ENCODE peak calls at places on chromosomes 11 and 22, in five cellular contexts. One of them, this sample, is unnamed.

GRCh38 chr11:79437274-79437980 is 3.4 kb downstream of the TENM4 start:
- DNase-seq in naive thymus-derived CD4-positive, alpha-beta T cell: no peak
- DNase-seq in AML-193: no peak
- DNase-seq in activated naive CD4-positive, alpha-beta T cell: no peak
- DNase-seq in stimulated activated CD4-positive, alpha-beta T cell treated with anti-CD3 and anti-CD28 coated beads, Interleukin-12 subunit alpha, Interleukin-12 subunit beta, amount 100 ng/mL, for 4 hours: no peak
- DNase-seq in this sample: no peak

GRCh38 chr11:124935548-124936514 is at the start of gene HEPACAM:
- DNase-seq in naive thymus-derived CD4-positive, alpha-beta T cell: no peak
- DNase-seq in AML-193: no peak
- DNase-seq in activated naive CD4-positive, alpha-beta T cell: no peak
- DNase-seq in stimulated activated CD4-positive, alpha-beta T cell treated with anti-CD3 and anti-CD28 coated beads, Interleukin-12 subunit alpha, Interleukin-12 subunit beta, amount 100 ng/mL, for 4 hours: no peak
- DNase-seq in this sample: no peak

GRCh38 chr11:9982127-9982795 is 311.8 kb downstream of the SBF2 start:
- DNase-seq in naive thymus-derived CD4-positive, alpha-beta T cell: no peak
- DNase-seq in AML-193: no peak
- DNase-seq in activated naive CD4-positive, alpha-beta T cell: no peak
- DNase-seq in stimulated activated CD4-positive, alpha-beta T cell treated with anti-CD3 and anti-CD28 coated beads, Interleukin-12 subunit alpha, Interleukin-12 subunit beta, amount 100 ng/mL, for 4 hours: no peak
- DNase-seq in this sample: no peak

GRCh38 chr11:35541621-35542375 is 16.4 kb upstream of the PAMR1 start:
- DNase-seq in naive thymus-derived CD4-positive, alpha-beta T cell: no peak
- DNase-seq in AML-193: no peak
- DNase-seq in activated naive CD4-positive, alpha-beta T cell: no peak
- DNase-seq in stimulated activated CD4-positive, alpha-beta T cell treated with anti-CD3 and anti-CD28 coated beads, Interleukin-12 subunit alpha, Interleukin-12 subunit beta, amount 100 ng/mL, for 4 hours: no peak
- DNase-seq in this sample: no peak

GRCh38 chr11:116693206-116694016 is 79.4 kb downstream of the BUD13 start:
- DNase-seq in naive thymus-derived CD4-positive, alpha-beta T cell: no peak
- DNase-seq in AML-193: no peak
- DNase-seq in activated naive CD4-positive, alpha-beta T cell: no peak
- DNase-seq in stimulated activated CD4-positive, alpha-beta T cell treated with anti-CD3 and anti-CD28 coated beads, Interleukin-12 subunit alpha, Interleukin-12 subunit beta, amount 100 ng/mL, for 4 hours: no peak
- DNase-seq in this sample: peak; percentile 82

GRCh38 chr22:47457021-47457420 is 694.6 kb downstream of the TBC1D22A start:
- DNase-seq in naive thymus-derived CD4-positive, alpha-beta T cell: no peak
- DNase-seq in AML-193: no peak
- DNase-seq in activated naive CD4-positive, alpha-beta T cell: no peak
- DNase-seq in stimulated activated CD4-positive, alpha-beta T cell treated with anti-CD3 and anti-CD28 coated beads, Interleukin-12 subunit alpha, Interleukin-12 subunit beta, amount 100 ng/mL, for 4 hours: no peak
- DNase-seq in this sample: no peak

GRCh38 chr11:43904737-43905515 is 24.3 kb downstream of the ALKBH3 start:
- DNase-seq in naive thymus-derived CD4-positive, alpha-beta T cell: no peak
- DNase-seq in AML-193: no peak
- DNase-seq in activated naive CD4-positive, alpha-beta T cell: no peak
- DNase-seq in stimulated activated CD4-positive, alpha-beta T cell treated with anti-CD3 and anti-CD28 coated beads, Interleukin-12 subunit alpha, Interleukin-12 subunit beta, amount 100 ng/mL, for 4 hours: no peak
- DNase-seq in this sample: no peak

GRCh38 chr11:3155216-3155615 is 9.9 kb downstream of the OSBPL5 start:
- DNase-seq in naive thymus-derived CD4-positive, alpha-beta T cell: no peak
- DNase-seq in AML-193: no peak
- DNase-seq in activated naive CD4-positive, alpha-beta T cell: no peak
- DNase-seq in stimulated activated CD4-positive, alpha-beta T cell treated with anti-CD3 and anti-CD28 coated beads, Interleukin-12 subunit alpha, Interleukin-12 subunit beta, amount 100 ng/mL, for 4 hours: no peak
- DNase-seq in this sample: no peak

GRCh38 chr22:32378703-32379272 is 21.1 kb downstream of the RFPL3 start:
- DNase-seq in naive thymus-derived CD4-positive, alpha-beta T cell: no peak
- DNase-seq in AML-193: peak; percentile 43
- DNase-seq in activated naive CD4-positive, alpha-beta T cell: no peak
- DNase-seq in stimulated activated CD4-positive, alpha-beta T cell treated with anti-CD3 and anti-CD28 coated beads, Interleukin-12 subunit alpha, Interleukin-12 subunit beta, amount 100 ng/mL, for 4 hours: no peak
- DNase-seq in this sample: no peak

GRCh38 chr22:41863472-41863871 is 30.6 kb downstream of the SREBF2 start:
- DNase-seq in naive thymus-derived CD4-positive, alpha-beta T cell: no peak
- DNase-seq in AML-193: no peak
- DNase-seq in activated naive CD4-positive, alpha-beta T cell: no peak
- DNase-seq in stimulated activated CD4-positive, alpha-beta T cell treated with anti-CD3 and anti-CD28 coated beads, Interleukin-12 subunit alpha, Interleukin-12 subunit beta, amount 100 ng/mL, for 4 hours: no peak
- DNase-seq in this sample: no peak

GRCh38 chr11:113521737-113522517 is 46.7 kb upstream of the DRD2 start:
- DNase-seq in naive thymus-derived CD4-positive, alpha-beta T cell: no peak
- DNase-seq in AML-193: no peak
- DNase-seq in activated naive CD4-positive, alpha-beta T cell: no peak
- DNase-seq in stimulated activated CD4-positive, alpha-beta T cell treated with anti-CD3 and anti-CD28 coated beads, Interleukin-12 subunit alpha, Interleukin-12 subunit beta, amount 100 ng/mL, for 4 hours: no peak
- DNase-seq in this sample: peak; percentile 86

GRCh38 chr22:32080904-32081303 is 37.8 kb downstream of the SLC5A1 start:
- DNase-seq in naive thymus-derived CD4-positive, alpha-beta T cell: peak; percentile 24
- DNase-seq in AML-193: peak; percentile 46
- DNase-seq in activated naive CD4-positive, alpha-beta T cell: no peak
- DNase-seq in stimulated activated CD4-positive, alpha-beta T cell treated with anti-CD3 and anti-CD28 coated beads, Interleukin-12 subunit alpha, Interleukin-12 subunit beta, amount 100 ng/mL, for 4 hours: no peak
- DNase-seq in this sample: peak; percentile 68

GRCh38 chr11:1336836-1337646 is 27.6 kb upstream of the TOLLIP start:
- DNase-seq in naive thymus-derived CD4-positive, alpha-beta T cell: peak; percentile 49
- DNase-seq in AML-193: no peak
- DNase-seq in activated naive CD4-positive, alpha-beta T cell: peak; percentile 42
- DNase-seq in stimulated activated CD4-positive, alpha-beta T cell treated with anti-CD3 and anti-CD28 coated beads, Interleukin-12 subunit alpha, Interleukin-12 subunit beta, amount 100 ng/mL, for 4 hours: peak; percentile 42
- DNase-seq in this sample: peak; percentile 92

GRCh38 chr11:4697583-4697982 is at the start of gene OR51E2:
- DNase-seq in naive thymus-derived CD4-positive, alpha-beta T cell: no peak
- DNase-seq in AML-193: no peak
- DNase-seq in activated naive CD4-positive, alpha-beta T cell: no peak
- DNase-seq in stimulated activated CD4-positive, alpha-beta T cell treated with anti-CD3 and anti-CD28 coated beads, Interleukin-12 subunit alpha, Interleukin-12 subunit beta, amount 100 ng/mL, for 4 hours: no peak
- DNase-seq in this sample: no peak

GRCh38 chr22:19607198-19608113 is 83.2 kb upstream of the CLDN5 start:
- DNase-seq in naive thymus-derived CD4-positive, alpha-beta T cell: peak; percentile 85
- DNase-seq in AML-193: no peak
- DNase-seq in activated naive CD4-positive, alpha-beta T cell: peak; percentile 62
- DNase-seq in stimulated activated CD4-positive, alpha-beta T cell treated with anti-CD3 and anti-CD28 coated beads, Interleukin-12 subunit alpha, Interleukin-12 subunit beta, amount 100 ng/mL, for 4 hours: no peak
- DNase-seq in this sample: no peak

GRCh38 chr11:65241134-65241533 is 20.6 kb upstream of the POLA2 start:
- DNase-seq in naive thymus-derived CD4-positive, alpha-beta T cell: no peak
- DNase-seq in AML-193: no peak
- DNase-seq in activated naive CD4-positive, alpha-beta T cell: no peak
- DNase-seq in stimulated activated CD4-positive, alpha-beta T cell treated with anti-CD3 and anti-CD28 coated beads, Interleukin-12 subunit alpha, Interleukin-12 subunit beta, amount 100 ng/mL, for 4 hours: no peak
- DNase-seq in this sample: no peak

GRCh38 chr11:46072172-46072964 is 48.9 kb downstream of the PHF21A start:
- DNase-seq in naive thymus-derived CD4-positive, alpha-beta T cell: no peak
- DNase-seq in AML-193: no peak
- DNase-seq in activated naive CD4-positive, alpha-beta T cell: no peak
- DNase-seq in stimulated activated CD4-positive, alpha-beta T cell treated with anti-CD3 and anti-CD28 coated beads, Interleukin-12 subunit alpha, Interleukin-12 subunit beta, amount 100 ng/mL, for 4 hours: no peak
- DNase-seq in this sample: no peak

This sample was measured in esophagus muscularis mucosa.